ENCODE peak calls at places on chromosome 21, in seven cellular contexts. Y is IMR-90, H is neuronal stem cell, I is mesenchymal stem cell, Q is mesendoderm, F is H1, S is trophoblast cell. P is an unnamed sample.

GRCh38 chr21:45320261-45320990 is 32.7 kb upstream of the POFUT2 start:
- DNase-seq in F (no peak), I (no peak), Y (no peak), Q (no peak), S (no peak), H (no peak), P (peak; percentile 23)

GRCh38 chr21:42346866-42347600 is 3.8 kb downstream of the TFF2 start:
- DNase-seq in Y (no peak), H (no peak), Q (no peak), I (no peak), F (no peak), S (no peak), P (no peak)

GRCh38 chr21:28959367-28960099 is 33.1 kb downstream of the LTN1 start:
- DNase-seq in H (no peak), Y (peak; percentile 89), F (no peak), Q (no peak), I (peak; percentile 78), S (peak; percentile 1), P (no peak)

GRCh38 chr21:28758883-28759242 is 233.8 kb downstream of the LTN1 start:
- DNase-seq in S (no peak), H (no peak), F (no peak), I (no peak), Q (no peak), Y (no peak), P (no peak)

GRCh38 chr21:15434185-15434905 is 295.4 kb upstream of the USP25 start:
- DNase-seq in Y (no peak), F (no peak), S (no peak), I (no peak), Q (no peak), H (no peak), P (no peak)

GRCh38 chr21:42695324-42696025 is 42.1 kb downstream of the PDE9A start:
- DNase-seq in H (no peak), S (no peak), I (peak; percentile 43), F (no peak), Y (peak; percentile 55), Q (no peak), P (no peak)

GRCh38 chr21:14916676-14917141 is 148.1 kb downstream of the NRIP1 start:
- DNase-seq in S (peak; percentile 96), F (no peak), Y (peak; percentile 66), H (no peak), Q (peak; percentile 54), I (peak; percentile 8), P (no peak)

GRCh38 chr21:21682172-21682571 is 684.0 kb downstream of the NCAM2 start:
- DNase-seq in F (no peak), S (no peak), Q (peak; percentile 47), H (no peak), I (no peak), Y (peak; percentile 47), P (no peak)

GRCh38 chr21:28769683-28770082 is 223.0 kb downstream of the LTN1 start:
- DNase-seq in Q (no peak), H (no peak), F (no peak), I (peak; percentile 18), Y (no peak), S (peak; percentile 48), P (no peak)

GRCh38 chr21:43928726-43929125 is 63.7 kb downstream of the AGPAT3 start:
- DNase-seq in F (no peak), H (no peak), S (no peak), Y (no peak), I (no peak), Q (no peak), P (no peak)

GRCh38 chr21:16910435-16911165 is 602.2 kb upstream of the CXADR start:
- DNase-seq in H (no peak), I (no peak), F (no peak), Y (no peak), S (no peak), Q (no peak), P (no peak)

GRCh38 chr21:45283019-45283610 is 4.6 kb downstream of the POFUT2 start:
- DNase-seq in S (no peak), I (no peak), Q (no peak), H (no peak), Y (no peak), F (no peak), P (peak; percentile 15)

GRCh38 chr21:34835526-34835925 is 166.7 kb downstream of the CLIC6 start:
- DNase-seq in H (no peak), S (peak; percentile 22), I (peak; percentile 81), Q (no peak), Y (no peak), F (no peak), P (peak; percentile 52)

GRCh38 chr21:35648512-35648911 is 411.8 kb downstream of the SETD4 start:
- DNase-seq in S (no peak), H (no peak), Y (no peak), I (no peak), Q (no peak), F (no peak), P (no peak)

GRCh38 chr21:44871576-44872265 is 1.8 kb downstream of the PTTG1IP start:
- DNase-seq in Q (no peak), S (peak; percentile 60), H (no peak), Y (peak; percentile 77), F (no peak), I (peak; percentile 88), P (no peak)

GRCh38 chr21:21612446-21612845 is 614.2 kb downstream of the NCAM2 start:
- DNase-seq in H (peak; percentile 57), I (peak; percentile 65), Q (peak; percentile 89), S (peak; percentile 10), Y (peak; percentile 92), F (peak; percentile 36), P (peak; percentile 33)

GRCh38 chr21:31975491-31975890 is 102.7 kb downstream of the HUNK start:
- DNase-seq in Q (no peak), F (no peak), Y (no peak), H (no peak), S (no peak), I (no peak), P (no peak)

GRCh38 chr21:21845901-21846396 is 847.7 kb downstream of the NCAM2 start:
- DNase-seq in H (no peak), Q (no peak), I (peak; percentile 2), F (no peak), Y (no peak), S (no peak), P (no peak)

GRCh38 chr21:38259665-38260064 is 2.9 kb downstream of the KCNJ15 start:
- DNase-seq in F (no peak), H (no peak), S (no peak), Y (no peak), I (no peak), Q (no peak), P (no peak)
- H2BK5ac ChIP-seq in F (no peak overlapping the region), H (no peak overlapping the region), S (no peak overlapping the region), Y (no peak overlapping the region), I (peak overlapping the region; percentile 67), Q (no peak overlapping the region), P (no peak overlapping the region)

DNA sequence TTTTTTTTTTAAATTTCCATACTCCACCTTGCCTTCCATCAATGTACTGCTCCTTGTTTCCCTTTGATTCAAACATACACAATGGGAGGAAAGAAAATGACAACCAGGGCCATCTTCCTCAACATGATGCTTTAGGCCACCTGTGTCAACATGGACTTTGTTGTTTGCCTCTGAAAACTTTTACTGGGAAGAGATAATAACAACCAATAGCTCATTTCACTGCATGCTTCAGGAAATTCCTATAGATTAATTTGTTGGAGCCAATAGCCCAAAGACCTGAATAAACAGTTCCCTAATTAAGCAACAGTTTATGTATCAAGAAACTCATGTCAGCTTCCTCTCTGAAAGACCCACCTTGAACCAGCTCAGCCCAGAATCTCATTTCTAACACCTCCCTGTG is 3.2 kb downstream of the KRTAP15-1 start:
- DNase-seq in S (no peak), Q (no peak), F (no peak), I (no peak), Y (no peak), H (no peak), P (no peak)
- H4K8ac ChIP-seq in S (no peak overlapping the region), Q (no peak overlapping the region), F (no peak overlapping the region), I (no peak overlapping the region), Y (no peak overlapping the region), H (no peak overlapping the region), P (no peak overlapping the region)

GRCh38 chr21:19507682-19508260 is 1104.2 kb upstream of the TMPRSS15 start:
- DNase-seq in I (peak; percentile 12), H (no peak), Y (no peak), F (no peak), S (no peak), Q (peak; percentile 60), P (no peak)

GRCh38 chr21:19510653-19511052 is 1107.1 kb upstream of the TMPRSS15 start:
- DNase-seq in I (no peak), Q (peak; percentile 13), Y (no peak), F (no peak), S (no peak), H (no peak), P (no peak)

GRCh38 chr21:19508844-19509243 is 1105.3 kb upstream of the TMPRSS15 start:
- DNase-seq in I (no peak), S (no peak), H (no peak), Q (no peak), F (no peak), Y (no peak), P (no peak)

GRCh38 chr21:19508442-19508841 is 1104.9 kb upstream of the TMPRSS15 start:
- DNase-seq in I (no peak), Q (no peak), S (no peak), Y (no peak), F (no peak), H (no peak), P (no peak)

DNA sequence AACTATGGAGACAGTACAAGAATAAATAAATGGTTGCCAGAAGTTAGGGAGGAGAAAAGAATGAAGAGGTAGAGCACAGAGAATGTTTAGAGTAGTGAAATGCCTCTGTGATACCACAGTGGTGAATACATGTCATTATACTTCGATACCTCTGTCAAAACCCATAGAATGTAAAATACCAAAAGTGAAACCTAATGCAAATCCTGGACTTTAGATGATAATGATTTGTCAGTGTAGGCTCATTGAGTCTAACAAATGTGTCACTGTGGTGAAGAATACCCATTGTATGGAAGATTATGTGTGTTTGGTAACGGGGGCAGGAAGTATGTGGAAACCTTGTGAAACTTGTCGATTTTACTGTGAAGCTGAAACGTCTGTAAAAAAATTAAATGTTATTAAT is 1106.5 kb upstream of the TMPRSS15 start:
- DNase-seq in I (no peak), Y (no peak), Q (no peak), H (no peak), S (no peak), F (no peak), P (no peak)
- H2BK5ac ChIP-seq in I (no peak overlapping the region), Y (no peak overlapping the region), Q (no peak overlapping the region), H (no peak overlapping the region), S (no peak overlapping the region), F (no peak overlapping the region), P (no peak overlapping the region)

GRCh38 chr21:40667964-40668363 is 179.0 kb downstream of the DSCAM start:
- DNase-seq in I (no peak), H (no peak), S (no peak), Y (no peak), Q (no peak), F (no peak), P (no peak)

GRCh38 chr21:40668535-40669275 is 178.3 kb downstream of the DSCAM start:
- DNase-seq in I (no peak), S (no peak), F (no peak), Q (no peak), H (no peak), Y (no peak), P (no peak)

GRCh38 chr21:40672602-40673001 is 174.4 kb downstream of the DSCAM start:
- DNase-seq in S (no peak), Y (no peak), F (no peak), Q (no peak), I (no peak), H (no peak), P (no peak)

DNA sequence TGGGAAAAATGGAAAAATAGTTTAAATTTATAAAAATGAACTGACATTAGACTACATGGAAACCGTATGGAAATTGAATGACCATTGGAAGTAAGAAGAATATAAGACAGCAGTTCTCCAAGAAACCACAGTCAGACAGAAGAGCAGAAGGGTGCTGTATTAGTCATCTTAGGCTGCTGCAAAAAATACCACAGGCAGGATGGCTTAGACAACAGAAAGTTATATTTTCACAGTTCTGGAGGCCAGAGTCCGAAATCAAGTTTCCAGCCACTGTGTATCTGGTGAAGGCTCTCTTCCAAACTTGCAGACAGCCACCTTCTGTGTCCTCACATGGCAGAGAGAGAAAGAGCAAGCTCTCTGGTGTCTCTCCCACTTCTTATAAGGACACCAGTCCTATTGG is 175.2 kb downstream of the DSCAM start:
- DNase-seq in I (no peak), F (no peak), H (no peak), Q (no peak), S (no peak), Y (no peak), P (no peak)
- H4K8ac ChIP-seq in I (no peak overlapping the region), F (no peak overlapping the region), H (no peak overlapping the region), Q (no peak overlapping the region), S (no peak overlapping the region), Y (no peak overlapping the region), P (no peak overlapping the region)